ENCODE peak calls at places on chromosome 12, in seven cellular contexts. One of them, this sample, is unnamed.

GRCh38 chr12:132154941-132155770 is 10.9 kb downstream of the NOC4L start:
- DNase-seq in cardiac fibroblast: no peak
- DNase-seq in right atrium auricular region: no peak
- DNase-seq in breast epithelium: no peak
- DNase-seq in NCI-H524: no peak
- DNase-seq in choroid plexus epithelial cell: no peak
- DNase-seq in stimulated activated CD4-positive, alpha-beta T cell treated with anti-CD3 and anti-CD28 coated beads, TNF-alpha, amount 100 ng/mL, for 24 hours: no peak
- DNase-seq in this sample: no peak

GRCh38 chr12:114480309-114481199 is 74.6 kb upstream of the TBX5 start:
- DNase-seq in stimulated activated CD4-positive, alpha-beta T cell treated with anti-CD3 and anti-CD28 coated beads, TNF-alpha, amount 100 ng/mL, for 24 hours: no peak
- DNase-seq in cardiac fibroblast: peak; percentile 57
- DNase-seq in right atrium auricular region: no peak
- DNase-seq in choroid plexus epithelial cell: peak; percentile 17
- DNase-seq in breast epithelium: no peak
- DNase-seq in NCI-H524: no peak
- DNase-seq in this sample: peak; percentile 51

GRCh38 chr12:74816398-74817175 is 279.0 kb downstream of the ATXN7L3B start:
- DNase-seq in choroid plexus epithelial cell: no peak
- DNase-seq in cardiac fibroblast: no peak
- DNase-seq in stimulated activated CD4-positive, alpha-beta T cell treated with anti-CD3 and anti-CD28 coated beads, TNF-alpha, amount 100 ng/mL, for 24 hours: no peak
- DNase-seq in NCI-H524: no peak
- DNase-seq in right atrium auricular region: no peak
- DNase-seq in breast epithelium: no peak
- DNase-seq in this sample: no peak

GRCh38 chr12:82765971-82766705 is 79.4 kb downstream of the TMTC2 start:
- DNase-seq in stimulated activated CD4-positive, alpha-beta T cell treated with anti-CD3 and anti-CD28 coated beads, TNF-alpha, amount 100 ng/mL, for 24 hours: no peak
- DNase-seq in cardiac fibroblast: peak; percentile 57
- DNase-seq in right atrium auricular region: no peak
- DNase-seq in breast epithelium: no peak
- DNase-seq in choroid plexus epithelial cell: peak; percentile 16
- DNase-seq in NCI-H524: no peak
- DNase-seq in this sample: peak; percentile 80

GRCh38 chr12:23630524-23630923 is 318.9 kb downstream of the SOX5 start:
- DNase-seq in cardiac fibroblast: no peak
- DNase-seq in choroid plexus epithelial cell: no peak
- DNase-seq in stimulated activated CD4-positive, alpha-beta T cell treated with anti-CD3 and anti-CD28 coated beads, TNF-alpha, amount 100 ng/mL, for 24 hours: no peak
- DNase-seq in right atrium auricular region: no peak
- DNase-seq in NCI-H524: no peak
- DNase-seq in breast epithelium: no peak
- DNase-seq in this sample: no peak

GRCh38 chr12:31491819-31492598 is 98.9 kb downstream of the DENND5B start:
- DNase-seq in cardiac fibroblast: peak; percentile 83
- DNase-seq in breast epithelium: peak; percentile 39
- DNase-seq in right atrium auricular region: no peak
- DNase-seq in stimulated activated CD4-positive, alpha-beta T cell treated with anti-CD3 and anti-CD28 coated beads, TNF-alpha, amount 100 ng/mL, for 24 hours: no peak
- DNase-seq in choroid plexus epithelial cell: peak; percentile 87
- DNase-seq in NCI-H524: no peak
- DNase-seq in this sample: peak; percentile 85

GRCh38 chr12:107402041-107403022 is 283.3 kb upstream of the PWP1 start:
- DNase-seq in breast epithelium: peak; percentile 75
- DNase-seq in right atrium auricular region: no peak
- DNase-seq in cardiac fibroblast: peak; percentile 58
- DNase-seq in choroid plexus epithelial cell: peak; percentile 88
- DNase-seq in NCI-H524: peak; percentile 40
- DNase-seq in stimulated activated CD4-positive, alpha-beta T cell treated with anti-CD3 and anti-CD28 coated beads, TNF-alpha, amount 100 ng/mL, for 24 hours: peak; percentile 37
- DNase-seq in this sample: peak; percentile 72

GRCh38 chr12:50402270-50403000 is 1.8 kb downstream of the LARP4 start:
- DNase-seq in breast epithelium: no peak
- DNase-seq in NCI-H524: no peak
- DNase-seq in choroid plexus epithelial cell: no peak
- DNase-seq in right atrium auricular region: no peak
- DNase-seq in cardiac fibroblast: no peak
- DNase-seq in stimulated activated CD4-positive, alpha-beta T cell treated with anti-CD3 and anti-CD28 coated beads, TNF-alpha, amount 100 ng/mL, for 24 hours: no peak
- DNase-seq in this sample: peak; percentile 22

GRCh38 chr12:55831407-55831880 is 2.1 kb upstream of the DNAJC14 start:
- DNase-seq in NCI-H524: no peak
- DNase-seq in right atrium auricular region: no peak
- DNase-seq in stimulated activated CD4-positive, alpha-beta T cell treated with anti-CD3 and anti-CD28 coated beads, TNF-alpha, amount 100 ng/mL, for 24 hours: no peak
- DNase-seq in breast epithelium: no peak
- DNase-seq in choroid plexus epithelial cell: no peak
- DNase-seq in cardiac fibroblast: no peak
- DNase-seq in this sample: no peak

GRCh38 chr12:24396266-24396665 is 446.8 kb upstream of the SOX5 start:
- DNase-seq in right atrium auricular region: no peak
- DNase-seq in stimulated activated CD4-positive, alpha-beta T cell treated with anti-CD3 and anti-CD28 coated beads, TNF-alpha, amount 100 ng/mL, for 24 hours: no peak
- DNase-seq in breast epithelium: no peak
- DNase-seq in choroid plexus epithelial cell: no peak
- DNase-seq in NCI-H524: no peak
- DNase-seq in cardiac fibroblast: no peak
- DNase-seq in this sample: no peak

GRCh38 chr12:58491296-58491695 is 429.0 kb downstream of the LRIG3 start:
- DNase-seq in NCI-H524: no peak
- DNase-seq in breast epithelium: no peak
- DNase-seq in choroid plexus epithelial cell: peak; percentile 47
- DNase-seq in right atrium auricular region: no peak
- DNase-seq in stimulated activated CD4-positive, alpha-beta T cell treated with anti-CD3 and anti-CD28 coated beads, TNF-alpha, amount 100 ng/mL, for 24 hours: no peak
- DNase-seq in cardiac fibroblast: peak; percentile 36
- DNase-seq in this sample: peak; percentile 53

GRCh38 chr12:115871714-115872113 is 405.8 kb downstream of the MED13L start:
- DNase-seq in choroid plexus epithelial cell: peak; percentile 57
- DNase-seq in NCI-H524: peak; percentile 16
- DNase-seq in cardiac fibroblast: peak; percentile 33
- DNase-seq in stimulated activated CD4-positive, alpha-beta T cell treated with anti-CD3 and anti-CD28 coated beads, TNF-alpha, amount 100 ng/mL, for 24 hours: no peak
- DNase-seq in breast epithelium: no peak
- DNase-seq in right atrium auricular region: no peak
- DNase-seq in this sample: peak; percentile 19

GRCh38 chr12:113420996-113421595 is 1.1 kb upstream of the SDSL start:
- DNase-seq in choroid plexus epithelial cell: no peak
- DNase-seq in breast epithelium: no peak
- DNase-seq in cardiac fibroblast: no peak
- DNase-seq in stimulated activated CD4-positive, alpha-beta T cell treated with anti-CD3 and anti-CD28 coated beads, TNF-alpha, amount 100 ng/mL, for 24 hours: no peak
- DNase-seq in right atrium auricular region: no peak
- DNase-seq in NCI-H524: no peak
- DNase-seq in this sample: no peak

GRCh38 chr12:43306066-43306465 is 245.9 kb downstream of the ADAMTS20 start:
- DNase-seq in breast epithelium: peak; percentile 50
- DNase-seq in choroid plexus epithelial cell: peak; percentile 98
- DNase-seq in NCI-H524: no peak
- DNase-seq in cardiac fibroblast: peak; percentile 86
- DNase-seq in stimulated activated CD4-positive, alpha-beta T cell treated with anti-CD3 and anti-CD28 coated beads, TNF-alpha, amount 100 ng/mL, for 24 hours: no peak
- DNase-seq in right atrium auricular region: no peak
- DNase-seq in this sample: peak; percentile 91

GRCh38 chr12:45730116-45730841 is 773 bp downstream of the ARID2 start:
- DNase-seq in stimulated activated CD4-positive, alpha-beta T cell treated with anti-CD3 and anti-CD28 coated beads, TNF-alpha, amount 100 ng/mL, for 24 hours: peak; percentile 22
- DNase-seq in NCI-H524: peak; percentile 22
- DNase-seq in breast epithelium: peak; percentile 29
- DNase-seq in cardiac fibroblast: peak; percentile 46
- DNase-seq in choroid plexus epithelial cell: peak; percentile 53
- DNase-seq in right atrium auricular region: no peak
- DNase-seq in this sample: peak; percentile 56

GRCh38 chr12:2672863-2673262 is 121.9 kb upstream of the FKBP4 start:
- DNase-seq in stimulated activated CD4-positive, alpha-beta T cell treated with anti-CD3 and anti-CD28 coated beads, TNF-alpha, amount 100 ng/mL, for 24 hours: no peak
- DNase-seq in choroid plexus epithelial cell: no peak
- DNase-seq in NCI-H524: no peak
- DNase-seq in breast epithelium: no peak
- DNase-seq in right atrium auricular region: no peak
- DNase-seq in cardiac fibroblast: no peak
- DNase-seq in this sample: no peak

GRCh38 chr12:42213023-42213422 is 25.0 kb downstream of the YAF2 start:
- DNase-seq in NCI-H524: peak; percentile 28
- DNase-seq in cardiac fibroblast: no peak
- DNase-seq in choroid plexus epithelial cell: peak; percentile 62
- DNase-seq in breast epithelium: no peak
- DNase-seq in stimulated activated CD4-positive, alpha-beta T cell treated with anti-CD3 and anti-CD28 coated beads, TNF-alpha, amount 100 ng/mL, for 24 hours: no peak
- DNase-seq in right atrium auricular region: no peak
- DNase-seq in this sample: peak; percentile 4

GRCh38 chr12:50234347-50234746 is 49.0 kb downstream of the LIMA1 start:
- DNase-seq in choroid plexus epithelial cell: peak; percentile 46
- DNase-seq in cardiac fibroblast: no peak
- DNase-seq in NCI-H524: no peak
- DNase-seq in breast epithelium: no peak
- DNase-seq in stimulated activated CD4-positive, alpha-beta T cell treated with anti-CD3 and anti-CD28 coated beads, TNF-alpha, amount 100 ng/mL, for 24 hours: no peak
- DNase-seq in right atrium auricular region: no peak
- DNase-seq in this sample: peak; percentile 51

GRCh38 chr12:68636268-68636667 is 25.6 kb downstream of the RAP1B start:
- DNase-seq in right atrium auricular region: no peak
- DNase-seq in NCI-H524: no peak
- DNase-seq in breast epithelium: no peak
- DNase-seq in stimulated activated CD4-positive, alpha-beta T cell treated with anti-CD3 and anti-CD28 coated beads, TNF-alpha, amount 100 ng/mL, for 24 hours: no peak
- DNase-seq in choroid plexus epithelial cell: peak; percentile 69
- DNase-seq in cardiac fibroblast: peak; percentile 70
- DNase-seq in this sample: peak; percentile 64

GRCh38 chr12:76407710-76408109 is 59.5 kb upstream of the BBS10 start:
- DNase-seq in breast epithelium: no peak
- DNase-seq in right atrium auricular region: no peak
- DNase-seq in NCI-H524: no peak
- DNase-seq in cardiac fibroblast: no peak
- DNase-seq in stimulated activated CD4-positive, alpha-beta T cell treated with anti-CD3 and anti-CD28 coated beads, TNF-alpha, amount 100 ng/mL, for 24 hours: no peak
- DNase-seq in choroid plexus epithelial cell: no peak
- DNase-seq in this sample: no peak

GRCh38 chr12:49942512-49942893 is 8.0 kb upstream of the AQP2 start:
- DNase-seq in breast epithelium: no peak
- DNase-seq in choroid plexus epithelial cell: no peak
- DNase-seq in right atrium auricular region: no peak
- DNase-seq in cardiac fibroblast: no peak
- DNase-seq in NCI-H524: no peak
- DNase-seq in stimulated activated CD4-positive, alpha-beta T cell treated with anti-CD3 and anti-CD28 coated beads, TNF-alpha, amount 100 ng/mL, for 24 hours: no peak
- DNase-seq in this sample: no peak

GRCh38 chr12:106249411-106250135 is 1.8 kb upstream of the CKAP4 start:
- DNase-seq in NCI-H524: no peak
- DNase-seq in right atrium auricular region: no peak
- DNase-seq in choroid plexus epithelial cell: no peak
- DNase-seq in breast epithelium: no peak
- DNase-seq in cardiac fibroblast: no peak
- DNase-seq in stimulated activated CD4-positive, alpha-beta T cell treated with anti-CD3 and anti-CD28 coated beads, TNF-alpha, amount 100 ng/mL, for 24 hours: no peak
- DNase-seq in this sample: no peak

GRCh38 chr12:103712191-103712590 is 125.1 kb downstream of the STAB2 start:
- DNase-seq in breast epithelium: no peak
- DNase-seq in NCI-H524: peak; percentile 86
- DNase-seq in cardiac fibroblast: no peak
- DNase-seq in stimulated activated CD4-positive, alpha-beta T cell treated with anti-CD3 and anti-CD28 coated beads, TNF-alpha, amount 100 ng/mL, for 24 hours: no peak
- DNase-seq in choroid plexus epithelial cell: no peak
- DNase-seq in right atrium auricular region: no peak
- DNase-seq in this sample: no peak

GRCh38 chr12:121926874-121927706 is 8.7 kb downstream of the CFAP251 start:
- DNase-seq in choroid plexus epithelial cell: no peak
- DNase-seq in NCI-H524: no peak
- DNase-seq in breast epithelium: no peak
- DNase-seq in cardiac fibroblast: no peak
- DNase-seq in stimulated activated CD4-positive, alpha-beta T cell treated with anti-CD3 and anti-CD28 coated beads, TNF-alpha, amount 100 ng/mL, for 24 hours: no peak
- DNase-seq in right atrium auricular region: no peak
- DNase-seq in this sample: no peak

GRCh38 chr12:164207-164606 is 49.8 kb downstream of the SLC6A12 start:
- DNase-seq in choroid plexus epithelial cell: no peak
- DNase-seq in stimulated activated CD4-positive, alpha-beta T cell treated with anti-CD3 and anti-CD28 coated beads, TNF-alpha, amount 100 ng/mL, for 24 hours: no peak
- DNase-seq in breast epithelium: no peak
- DNase-seq in NCI-H524: no peak
- DNase-seq in cardiac fibroblast: no peak
- DNase-seq in right atrium auricular region: no peak
- DNase-seq in this sample: no peak

GRCh38 chr12:113464852-113465719 is 6.6 kb downstream of the LHX5 start:
- DNase-seq in right atrium auricular region: no peak
- DNase-seq in stimulated activated CD4-positive, alpha-beta T cell treated with anti-CD3 and anti-CD28 coated beads, TNF-alpha, amount 100 ng/mL, for 24 hours: no peak
- DNase-seq in choroid plexus epithelial cell: no peak
- DNase-seq in NCI-H524: no peak
- DNase-seq in cardiac fibroblast: no peak
- DNase-seq in breast epithelium: no peak
- DNase-seq in this sample: no peak

GRCh38 chr12:93572712-93573551 is 457 bp downstream of the SOCS2 start:
- DNase-seq in right atrium auricular region: no peak
- DNase-seq in stimulated activated CD4-positive, alpha-beta T cell treated with anti-CD3 and anti-CD28 coated beads, TNF-alpha, amount 100 ng/mL, for 24 hours: no peak
- DNase-seq in cardiac fibroblast: peak; percentile 34
- DNase-seq in choroid plexus epithelial cell: peak; percentile 45
- DNase-seq in NCI-H524: peak; percentile 24
- DNase-seq in breast epithelium: no peak
- DNase-seq in this sample: peak; percentile 22

GRCh38 chr12:109264095-109264942 is 44.8 kb downstream of the FOXN4 start:
- DNase-seq in cardiac fibroblast: peak; percentile 68
- DNase-seq in stimulated activated CD4-positive, alpha-beta T cell treated with anti-CD3 and anti-CD28 coated beads, TNF-alpha, amount 100 ng/mL, for 24 hours: peak; percentile 1
- DNase-seq in right atrium auricular region: peak; percentile 77
- DNase-seq in breast epithelium: no peak
- DNase-seq in NCI-H524: peak; percentile 61
- DNase-seq in choroid plexus epithelial cell: peak; percentile 71
- DNase-seq in this sample: peak; percentile 55

GRCh38 chr12:118404876-118405521 is 28.6 kb downstream of the SUDS3 start:
- DNase-seq in breast epithelium: no peak
- DNase-seq in right atrium auricular region: peak; percentile 59
- DNase-seq in cardiac fibroblast: peak; percentile 71
- DNase-seq in stimulated activated CD4-positive, alpha-beta T cell treated with anti-CD3 and anti-CD28 coated beads, TNF-alpha, amount 100 ng/mL, for 24 hours: peak; percentile 40
- DNase-seq in choroid plexus epithelial cell: peak; percentile 83
- DNase-seq in NCI-H524: peak; percentile 30
- DNase-seq in this sample: peak; percentile 72

GRCh38 chr12:109715310-109716091 is 1.9 kb downstream of the FAM222A start:
- DNase-seq in choroid plexus epithelial cell: no peak
- DNase-seq in stimulated activated CD4-positive, alpha-beta T cell treated with anti-CD3 and anti-CD28 coated beads, TNF-alpha, amount 100 ng/mL, for 24 hours: no peak
- DNase-seq in breast epithelium: no peak
- DNase-seq in NCI-H524: peak; percentile 83
- DNase-seq in cardiac fibroblast: no peak
- DNase-seq in right atrium auricular region: no peak
- DNase-seq in this sample: no peak

GRCh38 chr12:113933201-113933786 is 32.8 kb downstream of the RBM19 start:
- DNase-seq in right atrium auricular region: peak; percentile 60
- DNase-seq in breast epithelium: no peak
- DNase-seq in choroid plexus epithelial cell: peak; percentile 96
- DNase-seq in stimulated activated CD4-positive, alpha-beta T cell treated with anti-CD3 and anti-CD28 coated beads, TNF-alpha, amount 100 ng/mL, for 24 hours: no peak
- DNase-seq in cardiac fibroblast: peak; percentile 89
- DNase-seq in NCI-H524: no peak
- DNase-seq in this sample: peak; percentile 62

GRCh38 chr12:42742691-42743090 is 153.1 kb upstream of the PRICKLE1 start:
- DNase-seq in choroid plexus epithelial cell: peak; percentile 44
- DNase-seq in right atrium auricular region: no peak
- DNase-seq in NCI-H524: no peak
- DNase-seq in cardiac fibroblast: no peak
- DNase-seq in breast epithelium: no peak
- DNase-seq in stimulated activated CD4-positive, alpha-beta T cell treated with anti-CD3 and anti-CD28 coated beads, TNF-alpha, amount 100 ng/mL, for 24 hours: no peak
- DNase-seq in this sample: no peak

GRCh38 chr12:113299619-113300237 is 35.2 kb downstream of the SLC8B1 start:
- DNase-seq in right atrium auricular region: peak; percentile 80
- DNase-seq in stimulated activated CD4-positive, alpha-beta T cell treated with anti-CD3 and anti-CD28 coated beads, TNF-alpha, amount 100 ng/mL, for 24 hours: no peak
- DNase-seq in NCI-H524: no peak
- DNase-seq in breast epithelium: peak; percentile 72
- DNase-seq in cardiac fibroblast: peak; percentile 84
- DNase-seq in choroid plexus epithelial cell: peak; percentile 83
- DNase-seq in this sample: peak; percentile 82

GRCh38 chr12:46944771-46945170 is 119.0 kb upstream of the SLC38A4 start:
- DNase-seq in stimulated activated CD4-positive, alpha-beta T cell treated with anti-CD3 and anti-CD28 coated beads, TNF-alpha, amount 100 ng/mL, for 24 hours: no peak
- DNase-seq in cardiac fibroblast: no peak
- DNase-seq in right atrium auricular region: no peak
- DNase-seq in NCI-H524: no peak
- DNase-seq in choroid plexus epithelial cell: no peak
- DNase-seq in breast epithelium: no peak
- DNase-seq in this sample: no peak

GRCh38 chr12:93290391-93290790 is 87.3 kb upstream of the NUDT4 start:
- DNase-seq in right atrium auricular region: no peak
- DNase-seq in breast epithelium: no peak
- DNase-seq in cardiac fibroblast: no peak
- DNase-seq in stimulated activated CD4-positive, alpha-beta T cell treated with anti-CD3 and anti-CD28 coated beads, TNF-alpha, amount 100 ng/mL, for 24 hours: no peak
- DNase-seq in NCI-H524: no peak
- DNase-seq in choroid plexus epithelial cell: no peak
- DNase-seq in this sample: no peak

GRCh38 chr12:47370421-47370820 is 290.7 kb upstream of the AMIGO2 start:
- DNase-seq in cardiac fibroblast: no peak
- DNase-seq in right atrium auricular region: no peak
- DNase-seq in choroid plexus epithelial cell: no peak
- DNase-seq in breast epithelium: peak; percentile 27
- DNase-seq in stimulated activated CD4-positive, alpha-beta T cell treated with anti-CD3 and anti-CD28 coated beads, TNF-alpha, amount 100 ng/mL, for 24 hours: no peak
- DNase-seq in NCI-H524: no peak
- DNase-seq in this sample: no peak

GRCh38 chr12:67681145-67681778 is 32.7 kb downstream of the DYRK2 start:
- DNase-seq in cardiac fibroblast: peak; percentile 95
- DNase-seq in breast epithelium: no peak
- DNase-seq in right atrium auricular region: no peak
- DNase-seq in choroid plexus epithelial cell: peak; percentile 94
- DNase-seq in NCI-H524: no peak
- DNase-seq in stimulated activated CD4-positive, alpha-beta T cell treated with anti-CD3 and anti-CD28 coated beads, TNF-alpha, amount 100 ng/mL, for 24 hours: no peak
- DNase-seq in this sample: peak; percentile 98

GRCh38 chr12:56522486-56523193 is 1.0 kb downstream of the RBMS2 start:
- DNase-seq in choroid plexus epithelial cell: peak; percentile 42
- DNase-seq in NCI-H524: no peak
- DNase-seq in stimulated activated CD4-positive, alpha-beta T cell treated with anti-CD3 and anti-CD28 coated beads, TNF-alpha, amount 100 ng/mL, for 24 hours: no peak
- DNase-seq in cardiac fibroblast: peak; percentile 33
- DNase-seq in right atrium auricular region: no peak
- DNase-seq in breast epithelium: no peak
- DNase-seq in this sample: peak; percentile 46

This sample was measured in fibroblast of the aortic adventitia.